ENCODE peak calls at places on chromosome 20, in five cellular contexts. Z is Peyer's patch; K is tibial artery; J is SJSA1; C is CD4-positive, alpha-beta memory T cell. D is an unnamed sample. For H3K4me1, the result is how much of the 10 kb centered on the place peaks cover.

GRCh38 chr20:13526551-13526950 is 112.2 kb downstream of the TASP1 start:
- DNase-seq in K (no peak), J (no peak), C (no peak), Z (no peak), D (no peak)

GRCh38 chr20:7985916-7986315 is 33.6 kb downstream of the TMX4 start:
- DNase-seq in K (no peak), C (no peak), Z (no peak), J (no peak), D (no peak)

GRCh38 chr20:51803157-51803854 is 985 bp upstream of the SALL4 start:
- DNase-seq in Z (no peak), C (no peak), K (no peak), J (no peak), D (no peak)

GRCh38 chr20:24809606-24810005 is 139.5 kb upstream of the CST7 start:
- DNase-seq in Z (no peak), C (no peak), J (no peak), K (no peak), D (no peak)

GRCh38 chr20:5073154-5074049 is 46.4 kb downstream of the PCNA start:
- DNase-seq in J (peak), C (no peak), K (peak), Z (peak), D (no peak)

GRCh38 chr20:25058051-25058796 is at the start of gene ACSS1:
- DNase-seq in K (peak), C (peak), J (peak), Z (peak), D (peak)

GRCh38 chr20:38685853-38686473 is 38.3 kb upstream of the SLC32A1 start:
- DNase-seq in K (no peak), C (peak), Z (no peak), J (peak), D (no peak)

GRCh38 chr20:39117486-39117885 is 155.3 kb downstream of the DHX35 start:
- DNase-seq in K (no peak), J (no peak), Z (no peak), C (no peak), D (no peak)

GRCh38 chr20:8996817-8997512 is 71.9 kb upstream of the PLCB4 start:
- DNase-seq in J (no peak), Z (no peak), K (no peak), C (no peak), D (no peak)

GRCh38 chr20:22814475-22815205 is 220.5 kb upstream of the SSTR4 start:
- DNase-seq in J (no peak), K (no peak), Z (no peak), C (no peak), D (no peak)

GRCh38 chr20:51420111-51420510 is 122.4 kb downstream of the NFATC2 start:
- DNase-seq in K (no peak), J (no peak), Z (no peak), C (no peak), D (no peak)

GRCh38 chr20:46784450-46785127 is 75.1 kb downstream of the SLC2A10 start:
- DNase-seq in Z (no peak), K (no peak), J (peak), C (no peak), D (no peak)

GRCh38 chr20:41150664-41151063 is 13.3 kb downstream of the PLCG1 start:
- DNase-seq in C (peak), J (no peak), K (no peak), Z (no peak), D (peak)

GRCh38 chr20:43863330-43863729 is 51.3 kb upstream of the TOX2 start:
- DNase-seq in J (no peak), C (no peak), Z (no peak), K (no peak), D (no peak)

GRCh38 chr20:19254956-19255355 is 42.5 kb downstream of the SLC24A3 start:
- DNase-seq in C (no peak), K (no peak), Z (no peak), J (no peak), D (no peak)

GRCh38 chr20:49704932-49705336 is 8.7 kb downstream of the B4GALT5 start:
- DNase-seq in J (no peak), K (no peak), Z (no peak), C (no peak), D (no peak)
- H3K4me1 ChIP-seq in J (under half), K (half or more), Z (under half), C (under half), D (under half)

GRCh38 chr20:42686057-42686456 is 503.6 kb downstream of the PTPRT start:
- DNase-seq in J (no peak), K (no peak), C (no peak), Z (no peak), D (no peak)
- H3K4me1 ChIP-seq in J (under half), K (under half), C (under half), Z (under half), D (under half)

GRCh38 chr20:62029951-62030350 is 35.7 kb downstream of the TAF4 start:
- DNase-seq in K (no peak), J (no peak), Z (no peak), C (no peak), D (no peak)
- H3K4me1 ChIP-seq in K (under half), J (under half), Z (under half), C (under half), D (under half)

GRCh38 chr20:44963325-44964215 is 2.7 kb upstream of the STK4 start:
- DNase-seq in C (no peak), Z (no peak), J (no peak), K (no peak), D (no peak)
- H3K4me1 ChIP-seq in C (under half), Z (under half), J (under half), K (under half), D (under half)

DNA sequence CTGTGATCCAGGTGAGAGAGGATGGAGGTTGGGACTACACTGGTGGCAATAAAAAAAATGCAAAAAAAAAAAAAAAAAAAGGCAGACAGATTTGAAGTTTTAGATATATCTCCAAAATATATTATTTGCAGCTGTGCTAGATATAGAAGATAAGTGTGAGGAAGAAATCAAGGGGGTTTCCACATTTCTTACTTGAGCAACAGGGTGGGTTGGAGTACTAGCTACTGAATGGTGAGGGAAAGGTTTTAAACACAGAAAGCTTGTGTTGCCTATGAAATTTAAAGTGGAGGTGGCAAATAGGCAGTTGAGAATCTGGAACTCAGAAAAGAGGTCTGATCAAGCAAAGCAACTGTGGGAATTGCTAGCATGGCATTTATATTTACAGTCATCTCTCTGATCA is 59.9 kb upstream of the GNRH2 start:
- DNase-seq in K (no peak), Z (no peak), C (no peak), J (no peak), D (no peak)
- H3K4me1 ChIP-seq in K (under half), Z (under half), C (under half), J (under half), D (under half)

GRCh38 chr20:844473-845225 is 11.1 kb downstream of the FAM110A start:
- DNase-seq in K (peak), J (peak), Z (peak), C (peak), D (peak)
- H3K4me1 ChIP-seq in K (under half), J (under half), Z (under half), C (half or more), D (half or more)

GRCh38 chr20:63610581-63611435 is 16.1 kb downstream of the GMEB2 start:
- DNase-seq in K (no peak), Z (no peak), J (no peak), C (no peak), D (no peak)
- H3K4me1 ChIP-seq in K (under half), Z (under half), J (under half), C (under half), D (under half)

GRCh38 chr20:57392512-57393271 is 1.5 kb downstream of the RBM38 start:
- DNase-seq in C (peak), K (no peak), Z (peak), J (no peak), D (peak)
- H3K4me1 ChIP-seq in C (half or more), K (half or more), Z (under half), J (under half), D (half or more)